ENCODE peak calls at places on chromosome 14, in seven cellular contexts. One of them, this sample, is unnamed.

GRCh38 chr14:89807151-89807550 is 147.4 kb downstream of the EFCAB11 start:
- DNase-seq in body of pancreas: no peak
- DNase-seq in stomach: no peak
- DNase-seq in NCI-H510A treated with DMSO at 0.1 percent for 48 hours: no peak
- DNase-seq in NCI-H1092 treated with DMSO at 0.1 percent for 48 hours: no peak
- DNase-seq in GM04504: no peak
- DNase-seq in Right ventricle myocardium superior: no peak
- DNase-seq in this sample: no peak

GRCh38 chr14:58749066-58749669 is 111.4 kb downstream of the DACT1 start:
- DNase-seq in NCI-H1092 treated with DMSO at 0.1 percent for 48 hours: no peak
- DNase-seq in GM04504: peak; percentile 67
- DNase-seq in NCI-H510A treated with DMSO at 0.1 percent for 48 hours: peak; percentile 81
- DNase-seq in Right ventricle myocardium superior: no peak
- DNase-seq in body of pancreas: peak; percentile 68
- DNase-seq in stomach: peak; percentile 51
- DNase-seq in this sample: no peak

GRCh38 chr14:71711619-71712018 is 220.6 kb upstream of the RGS6 start:
- DNase-seq in stomach: no peak
- DNase-seq in Right ventricle myocardium superior: no peak
- DNase-seq in body of pancreas: no peak
- DNase-seq in NCI-H510A treated with DMSO at 0.1 percent for 48 hours: no peak
- DNase-seq in GM04504: peak; percentile 75
- DNase-seq in NCI-H1092 treated with DMSO at 0.1 percent for 48 hours: no peak
- DNase-seq in this sample: no peak

GRCh38 chr14:80644826-80645225 is 296.7 kb downstream of the CEP128 start:
- DNase-seq in body of pancreas: no peak
- DNase-seq in GM04504: no peak
- DNase-seq in NCI-H1092 treated with DMSO at 0.1 percent for 48 hours: no peak
- DNase-seq in stomach: no peak
- DNase-seq in Right ventricle myocardium superior: no peak
- DNase-seq in NCI-H510A treated with DMSO at 0.1 percent for 48 hours: no peak
- DNase-seq in this sample: no peak

GRCh38 chr14:72614365-72614764 is 279.5 kb downstream of the DPF3 start:
- DNase-seq in GM04504: no peak
- DNase-seq in NCI-H510A treated with DMSO at 0.1 percent for 48 hours: no peak
- DNase-seq in stomach: no peak
- DNase-seq in body of pancreas: no peak
- DNase-seq in Right ventricle myocardium superior: no peak
- DNase-seq in NCI-H1092 treated with DMSO at 0.1 percent for 48 hours: no peak
- DNase-seq in this sample: no peak

GRCh38 chr14:55578511-55578910 is 1.5 kb upstream of the KTN1 start:
- DNase-seq in GM04504: no peak
- DNase-seq in body of pancreas: no peak
- DNase-seq in Right ventricle myocardium superior: no peak
- DNase-seq in NCI-H510A treated with DMSO at 0.1 percent for 48 hours: no peak
- DNase-seq in NCI-H1092 treated with DMSO at 0.1 percent for 48 hours: no peak
- DNase-seq in stomach: no peak
- DNase-seq in this sample: no peak

GRCh38 chr14:86672071-86672470 is 1142.1 kb downstream of the FLRT2 start:
- DNase-seq in NCI-H1092 treated with DMSO at 0.1 percent for 48 hours: no peak
- DNase-seq in stomach: no peak
- DNase-seq in Right ventricle myocardium superior: no peak
- DNase-seq in NCI-H510A treated with DMSO at 0.1 percent for 48 hours: no peak
- DNase-seq in body of pancreas: no peak
- DNase-seq in GM04504: no peak
- DNase-seq in this sample: no peak

GRCh38 chr14:74616507-74616906 is 4.5 kb upstream of the LTBP2 start:
- DNase-seq in body of pancreas: peak; percentile 52
- DNase-seq in NCI-H1092 treated with DMSO at 0.1 percent for 48 hours: no peak
- DNase-seq in stomach: no peak
- DNase-seq in NCI-H510A treated with DMSO at 0.1 percent for 48 hours: no peak
- DNase-seq in Right ventricle myocardium superior: no peak
- DNase-seq in GM04504: no peak
- DNase-seq in this sample: no peak

GRCh38 chr14:74048291-74048690 is 29.1 kb downstream of the BBOF1 start:
- DNase-seq in body of pancreas: no peak
- DNase-seq in NCI-H510A treated with DMSO at 0.1 percent for 48 hours: no peak
- DNase-seq in NCI-H1092 treated with DMSO at 0.1 percent for 48 hours: no peak
- DNase-seq in GM04504: no peak
- DNase-seq in stomach: no peak
- DNase-seq in Right ventricle myocardium superior: no peak
- DNase-seq in this sample: no peak

GRCh38 chr14:100056964-100057817 is 8.0 kb upstream of the EVL start:
- DNase-seq in body of pancreas: no peak
- DNase-seq in GM04504: no peak
- DNase-seq in Right ventricle myocardium superior: no peak
- DNase-seq in NCI-H1092 treated with DMSO at 0.1 percent for 48 hours: no peak
- DNase-seq in NCI-H510A treated with DMSO at 0.1 percent for 48 hours: no peak
- DNase-seq in stomach: no peak
- DNase-seq in this sample: no peak

GRCh38 chr14:103296987-103297386 is 37.0 kb upstream of the EIF5 start:
- DNase-seq in body of pancreas: no peak
- DNase-seq in Right ventricle myocardium superior: no peak
- DNase-seq in NCI-H1092 treated with DMSO at 0.1 percent for 48 hours: no peak
- DNase-seq in stomach: no peak
- DNase-seq in GM04504: no peak
- DNase-seq in NCI-H510A treated with DMSO at 0.1 percent for 48 hours: no peak
- DNase-seq in this sample: no peak

GRCh38 chr14:29928342-29928640 is 644 bp upstream of the PRKD1 start:
- DNase-seq in NCI-H510A treated with DMSO at 0.1 percent for 48 hours: no peak
- DNase-seq in body of pancreas: no peak
- DNase-seq in stomach: no peak
- DNase-seq in NCI-H1092 treated with DMSO at 0.1 percent for 48 hours: no peak
- DNase-seq in Right ventricle myocardium superior: no peak
- DNase-seq in GM04504: no peak
- DNase-seq in this sample: no peak

GRCh38 chr14:104974665-104975390 is 3.3 kb downstream of the AHNAK2 start:
- DNase-seq in NCI-H510A treated with DMSO at 0.1 percent for 48 hours: no peak
- DNase-seq in stomach: no peak
- DNase-seq in NCI-H1092 treated with DMSO at 0.1 percent for 48 hours: no peak
- DNase-seq in Right ventricle myocardium superior: peak; percentile 34
- DNase-seq in body of pancreas: no peak
- DNase-seq in GM04504: no peak
- DNase-seq in this sample: no peak

GRCh38 chr14:22811752-22812151 is 3.5 kb downstream of the SLC7A7 start:
- DNase-seq in NCI-H1092 treated with DMSO at 0.1 percent for 48 hours: no peak
- DNase-seq in stomach: no peak
- DNase-seq in Right ventricle myocardium superior: no peak
- DNase-seq in body of pancreas: no peak
- DNase-seq in GM04504: no peak
- DNase-seq in NCI-H510A treated with DMSO at 0.1 percent for 48 hours: no peak
- DNase-seq in this sample: no peak

GRCh38 chr14:77148510-77149231 is 7.1 kb upstream of the ZDHHC22 start:
- DNase-seq in NCI-H1092 treated with DMSO at 0.1 percent for 48 hours: peak; percentile 43
- DNase-seq in NCI-H510A treated with DMSO at 0.1 percent for 48 hours: peak; percentile 13
- DNase-seq in stomach: no peak
- DNase-seq in Right ventricle myocardium superior: no peak
- DNase-seq in body of pancreas: no peak
- DNase-seq in GM04504: no peak
- DNase-seq in this sample: peak; percentile 45

GRCh38 chr14:87966816-87967215 is 26.2 kb downstream of the GALC start:
- DNase-seq in NCI-H1092 treated with DMSO at 0.1 percent for 48 hours: no peak
- DNase-seq in NCI-H510A treated with DMSO at 0.1 percent for 48 hours: no peak
- DNase-seq in stomach: no peak
- DNase-seq in body of pancreas: no peak
- DNase-seq in Right ventricle myocardium superior: no peak
- DNase-seq in GM04504: no peak
- DNase-seq in this sample: no peak

GRCh38 chr14:22180045-22180444 is 409.0 kb downstream of the DAD1 start:
- DNase-seq in body of pancreas: no peak
- DNase-seq in stomach: no peak
- DNase-seq in Right ventricle myocardium superior: no peak
- DNase-seq in NCI-H510A treated with DMSO at 0.1 percent for 48 hours: no peak
- DNase-seq in NCI-H1092 treated with DMSO at 0.1 percent for 48 hours: no peak
- DNase-seq in GM04504: no peak
- DNase-seq in this sample: no peak

GRCh38 chr14:38357557-38357956 is 101.7 kb upstream of the CLEC14A start:
- DNase-seq in stomach: no peak
- DNase-seq in GM04504: peak; percentile 53
- DNase-seq in NCI-H510A treated with DMSO at 0.1 percent for 48 hours: no peak
- DNase-seq in NCI-H1092 treated with DMSO at 0.1 percent for 48 hours: no peak
- DNase-seq in body of pancreas: no peak
- DNase-seq in Right ventricle myocardium superior: no peak
- DNase-seq in this sample: no peak

GRCh38 chr14:34365309-34365915 is 96.6 kb downstream of the SPTSSA start:
- DNase-seq in Right ventricle myocardium superior: no peak
- DNase-seq in stomach: no peak
- DNase-seq in NCI-H510A treated with DMSO at 0.1 percent for 48 hours: no peak
- DNase-seq in NCI-H1092 treated with DMSO at 0.1 percent for 48 hours: peak; percentile 65
- DNase-seq in body of pancreas: no peak
- DNase-seq in GM04504: no peak
- DNase-seq in this sample: no peak

GRCh38 chr14:65222434-65222833 is 120.1 kb upstream of the MAX start:
- DNase-seq in GM04504: no peak
- DNase-seq in body of pancreas: peak; percentile 63
- DNase-seq in stomach: peak; percentile 54
- DNase-seq in NCI-H1092 treated with DMSO at 0.1 percent for 48 hours: peak; percentile 61
- DNase-seq in Right ventricle myocardium superior: peak; percentile 69
- DNase-seq in NCI-H510A treated with DMSO at 0.1 percent for 48 hours: peak; percentile 68
- DNase-seq in this sample: peak; percentile 13

GRCh38 chr14:60091550-60092511 is at the start of gene PCNX4:
- DNase-seq in stomach: peak; percentile 97
- DNase-seq in body of pancreas: peak; percentile 98
- DNase-seq in NCI-H510A treated with DMSO at 0.1 percent for 48 hours: peak; percentile 97
- DNase-seq in GM04504: peak; percentile 97
- DNase-seq in NCI-H1092 treated with DMSO at 0.1 percent for 48 hours: peak; percentile 99
- DNase-seq in Right ventricle myocardium superior: peak; percentile 98
- DNase-seq in this sample: peak; percentile 99

GRCh38 chr14:68137704-68138619 is 318.4 kb downstream of the RAD51B start:
- DNase-seq in NCI-H510A treated with DMSO at 0.1 percent for 48 hours: peak; percentile 22
- DNase-seq in stomach: peak; percentile 32
- DNase-seq in Right ventricle myocardium superior: no peak
- DNase-seq in body of pancreas: peak; percentile 50
- DNase-seq in NCI-H1092 treated with DMSO at 0.1 percent for 48 hours: peak; percentile 22
- DNase-seq in GM04504: peak; percentile 90
- DNase-seq in this sample: peak; percentile 15

GRCh38 chr14:93991649-93992048 is 5.5 kb upstream of the CCDC197 start:
- DNase-seq in NCI-H1092 treated with DMSO at 0.1 percent for 48 hours: no peak
- DNase-seq in body of pancreas: no peak
- DNase-seq in stomach: no peak
- DNase-seq in GM04504: no peak
- DNase-seq in NCI-H510A treated with DMSO at 0.1 percent for 48 hours: no peak
- DNase-seq in Right ventricle myocardium superior: no peak
- DNase-seq in this sample: no peak

GRCh38 chr14:92513204-92513965 is at the start of gene RIN3:
- DNase-seq in stomach: no peak
- DNase-seq in NCI-H1092 treated with DMSO at 0.1 percent for 48 hours: peak; percentile 29
- DNase-seq in body of pancreas: peak; percentile 45
- DNase-seq in Right ventricle myocardium superior: peak; percentile 79
- DNase-seq in NCI-H510A treated with DMSO at 0.1 percent for 48 hours: peak; percentile 36
- DNase-seq in GM04504: no peak
- DNase-seq in this sample: no peak

GRCh38 chr14:94397279-94397898 is 9.0 kb upstream of the SERPINA1 start:
- DNase-seq in NCI-H1092 treated with DMSO at 0.1 percent for 48 hours: no peak
- DNase-seq in stomach: no peak
- DNase-seq in Right ventricle myocardium superior: no peak
- DNase-seq in GM04504: no peak
- DNase-seq in body of pancreas: no peak
- DNase-seq in NCI-H510A treated with DMSO at 0.1 percent for 48 hours: no peak
- DNase-seq in this sample: no peak

GRCh38 chr14:63853831-63854293 is 1.1 kb downstream of the SYNE2 start:
- DNase-seq in NCI-H1092 treated with DMSO at 0.1 percent for 48 hours: peak; percentile 69
- DNase-seq in GM04504: peak; percentile 12
- DNase-seq in Right ventricle myocardium superior: peak; percentile 60
- DNase-seq in NCI-H510A treated with DMSO at 0.1 percent for 48 hours: peak; percentile 49
- DNase-seq in stomach: peak; percentile 65
- DNase-seq in body of pancreas: peak; percentile 67
- DNase-seq in this sample: peak; percentile 47

GRCh38 chr14:92759300-92759678 is 10.9 kb upstream of the LGMN start:
- DNase-seq in NCI-H510A treated with DMSO at 0.1 percent for 48 hours: peak; percentile 36
- DNase-seq in Right ventricle myocardium superior: no peak
- DNase-seq in stomach: peak; percentile 33
- DNase-seq in NCI-H1092 treated with DMSO at 0.1 percent for 48 hours: no peak
- DNase-seq in GM04504: peak; percentile 9
- DNase-seq in body of pancreas: no peak
- DNase-seq in this sample: peak; percentile 18

GRCh38 chr14:68956728-68957127 is 22.4 kb downstream of the ACTN1 start:
- DNase-seq in GM04504: no peak
- DNase-seq in stomach: no peak
- DNase-seq in NCI-H1092 treated with DMSO at 0.1 percent for 48 hours: no peak
- DNase-seq in Right ventricle myocardium superior: no peak
- DNase-seq in body of pancreas: no peak
- DNase-seq in NCI-H510A treated with DMSO at 0.1 percent for 48 hours: no peak
- DNase-seq in this sample: no peak

GRCh38 chr14:43755707-43756106 is 751.4 kb downstream of the FSCB start:
- DNase-seq in Right ventricle myocardium superior: no peak
- DNase-seq in body of pancreas: no peak
- DNase-seq in stomach: no peak
- DNase-seq in NCI-H1092 treated with DMSO at 0.1 percent for 48 hours: no peak
- DNase-seq in GM04504: no peak
- DNase-seq in NCI-H510A treated with DMSO at 0.1 percent for 48 hours: no peak
- DNase-seq in this sample: no peak

GRCh38 chr14:100773331-100774163 is 46.9 kb downstream of the DLK1 start:
- DNase-seq in Right ventricle myocardium superior: peak; percentile 15
- DNase-seq in body of pancreas: no peak
- DNase-seq in NCI-H1092 treated with DMSO at 0.1 percent for 48 hours: no peak
- DNase-seq in GM04504: no peak
- DNase-seq in NCI-H510A treated with DMSO at 0.1 percent for 48 hours: no peak
- DNase-seq in stomach: peak; percentile 14
- DNase-seq in this sample: no peak

GRCh38 chr14:60724080-60724618 is at the start of gene SIX4:
- DNase-seq in GM04504: peak; percentile 62
- DNase-seq in stomach: peak; percentile 78
- DNase-seq in body of pancreas: peak; percentile 83
- DNase-seq in Right ventricle myocardium superior: peak; percentile 72
- DNase-seq in NCI-H1092 treated with DMSO at 0.1 percent for 48 hours: peak; percentile 96
- DNase-seq in NCI-H510A treated with DMSO at 0.1 percent for 48 hours: peak; percentile 96
- DNase-seq in this sample: peak; percentile 68

GRCh38 chr14:100436745-100437406 is 113.7 kb downstream of the SLC25A47 start:
- DNase-seq in body of pancreas: no peak
- DNase-seq in stomach: no peak
- DNase-seq in GM04504: no peak
- DNase-seq in NCI-H510A treated with DMSO at 0.1 percent for 48 hours: peak; percentile 52
- DNase-seq in NCI-H1092 treated with DMSO at 0.1 percent for 48 hours: no peak
- DNase-seq in Right ventricle myocardium superior: no peak
- DNase-seq in this sample: peak; percentile 100

GRCh38 chr14:67491741-67492504 is 3.4 kb upstream of the TMEM229B start:
- DNase-seq in Right ventricle myocardium superior: peak; percentile 64
- DNase-seq in body of pancreas: peak; percentile 73
- DNase-seq in NCI-H510A treated with DMSO at 0.1 percent for 48 hours: no peak
- DNase-seq in NCI-H1092 treated with DMSO at 0.1 percent for 48 hours: peak; percentile 98
- DNase-seq in stomach: no peak
- DNase-seq in GM04504: no peak
- DNase-seq in this sample: peak; percentile 94

GRCh38 chr14:64673748-64674147 is 30.5 kb upstream of the PLEKHG3 start:
- DNase-seq in body of pancreas: no peak
- DNase-seq in GM04504: no peak
- DNase-seq in NCI-H510A treated with DMSO at 0.1 percent for 48 hours: no peak
- DNase-seq in NCI-H1092 treated with DMSO at 0.1 percent for 48 hours: no peak
- DNase-seq in stomach: no peak
- DNase-seq in Right ventricle myocardium superior: peak; percentile 53
- DNase-seq in this sample: no peak

GRCh38 chr14:64800000-64800399 is 79.7 kb downstream of the SPTB start:
- DNase-seq in body of pancreas: peak; percentile 36
- DNase-seq in GM04504: no peak
- DNase-seq in stomach: peak; percentile 41
- DNase-seq in NCI-H1092 treated with DMSO at 0.1 percent for 48 hours: no peak
- DNase-seq in Right ventricle myocardium superior: peak; percentile 65
- DNase-seq in NCI-H510A treated with DMSO at 0.1 percent for 48 hours: peak; percentile 28
- DNase-seq in this sample: peak; percentile 26